ENCODE peak calls at places on chromosomes 11 and 22, in six cellular contexts. G, E, T, B, A and W are unnamed samples. For H3K9me3, the result is how much of the 10 kb centered on the place peaks cover.

GRCh38 chr11:61777234-61778090 is 14.9 kb downstream of the TMEM258 start:
- DNase-seq in B (peak), A (peak), T (peak), G (peak), E (peak), W (peak)

GRCh38 chr11:86873573-86874083 is 73.3 kb downstream of the PRSS23 start:
- DNase-seq in E (no peak), G (no peak), B (no peak), A (no peak), T (no peak), W (no peak)

GRCh38 chr11:65429724-65430405 is 7.3 kb downstream of the NEAT1 start:
- DNase-seq in E (peak), T (peak), A (peak), B (peak), G (peak), W (no peak)

GRCh38 chr11:44775366-44776356 is 48.9 kb downstream of the TSPAN18 start:
- DNase-seq in G (peak), T (peak), E (peak), A (peak), B (peak), W (peak)

GRCh38 chr11:69272961-69273461 is 20.9 kb upstream of the MYEOV start:
- DNase-seq in A (no peak), T (no peak), E (peak), B (no peak), G (no peak), W (no peak)

GRCh38 chr11:128069665-128070064 is 517.7 kb downstream of the ETS1 start:
- DNase-seq in E (no peak), G (no peak), B (no peak), A (no peak), T (no peak), W (no peak)

GRCh38 chr22:37254206-37254866 is 10.3 kb upstream of the RAC2 start:
- DNase-seq in T (no peak), E (peak), A (no peak), G (no peak), B (no peak), W (no peak)

GRCh38 chr11:2102883-2103213 is 36.3 kb downstream of the IGF2 start:
- DNase-seq in B (no peak), A (no peak), E (no peak), T (no peak), G (no peak), W (no peak)

GRCh38 chr22:44331881-44332714 is 19.3 kb upstream of the SHISAL1 start:
- DNase-seq in E (no peak), G (no peak), A (no peak), T (peak), B (no peak), W (no peak)

GRCh38 chr11:122851366-122852011 is 13.2 kb downstream of the CRTAM start:
- DNase-seq in E (no peak), A (no peak), G (no peak), B (no peak), T (no peak), W (no peak)

GRCh38 chr22:49869091-49869830 is 15.6 kb downstream of the ZBED4 start:
- DNase-seq in G (no peak), T (no peak), B (no peak), A (no peak), E (no peak), W (no peak)

GRCh38 chr11:130945945-130946344 is 29.7 kb upstream of the SNX19 start:
- DNase-seq in E (no peak), T (peak), B (peak), G (peak), A (no peak), W (no peak)

GRCh38 chr22:32123657-32124056 is 35.4 kb downstream of the C22orf42 start:
- DNase-seq in G (no peak), A (no peak), T (no peak), E (no peak), B (no peak), W (no peak)

GRCh38 chr11:18243783-18244362 is 4.6 kb downstream of the SAA2 start:
- DNase-seq in E (no peak), G (peak), A (peak), B (peak), T (no peak), W (no peak)

GRCh38 chr11:62889484-62890437 is 9.1 kb downstream of the SLC3A2 start:
- DNase-seq in G (peak), T (no peak), E (no peak), A (no peak), B (no peak), W (no peak)

GRCh38 chr11:31655483-31655882 is 145.9 kb downstream of the ELP4 start:
- DNase-seq in B (no peak), T (no peak), G (no peak), A (no peak), E (no peak), W (no peak)

GRCh38 chr22:29300467-29300806 is 6.0 kb upstream of the GAS2L1 start:
- DNase-seq in B (no peak), E (no peak), G (no peak), T (no peak), A (no peak), W (no peak)

GRCh38 chr11:77039491-77040400 is 5.5 kb downstream of the B3GNT6 start:
- DNase-seq in A (no peak), G (no peak), E (no peak), B (peak), T (peak), W (no peak)

GRCh38 chr11:75078233-75078632 is 18.4 kb downstream of the OR2AT4 start:
- DNase-seq in T (no peak), G (no peak), A (no peak), E (no peak), B (no peak), W (no peak)

GRCh38 chr22:35805466-35805865 is 87.8 kb downstream of the APOL5 start:
- DNase-seq in G (no peak), E (no peak), B (no peak), T (no peak), A (no peak), W (no peak)

GRCh38 chr11:76623171-76623883 is 47.2 kb downstream of the LRRC32 start:
- DNase-seq in A (no peak), G (peak), T (no peak), E (no peak), B (no peak), W (no peak)

GRCh38 chr11:72234514-72234830 is 9.5 kb downstream of the PHOX2A start:
- DNase-seq in B (no peak), T (no peak), A (no peak), G (no peak), E (no peak), W (no peak)

GRCh38 chr11:32080381-32080980 is 10.4 kb upstream of the RCN1 start:
- DNase-seq in T (no peak), B (no peak), A (no peak), E (no peak), G (no peak), W (no peak)

GRCh38 chr22:32206774-32207758 is 2.2 kb upstream of the RFPL2 start:
- DNase-seq in B (no peak), G (no peak), E (peak), A (no peak), T (no peak), W (no peak)

GRCh38 chr11:129866328-129866727 is 29.1 kb downstream of the NFRKB start:
- DNase-seq in B (no peak), G (no peak), A (no peak), T (no peak), E (no peak), W (no peak)

GRCh38 chr11:118572914-118573550 is 823 bp downstream of the ARCN1 start:
- DNase-seq in B (no peak), E (no peak), G (no peak), T (no peak), A (peak), W (no peak)

GRCh38 chr11:125343732-125344131 is 152.3 kb downstream of the FEZ1 start:
- DNase-seq in B (no peak), E (no peak), A (no peak), G (no peak), T (no peak), W (no peak)

GRCh38 chr22:23772315-23773246 is at the start of gene MMP11:
- DNase-seq in A (peak), G (peak), E (peak), T (peak), B (peak), W (peak)

GRCh38 chr11:130616578-130616977 is 168.1 kb downstream of the ADAMTS15 start:
- DNase-seq in G (no peak), A (no peak), B (no peak), E (no peak), T (no peak), W (no peak)

GRCh38 chr11:45982656-45983470 is 60.4 kb downstream of the LARGE2 start:
- DNase-seq in E (no peak), G (peak), A (no peak), T (no peak), B (no peak), W (no peak)

GRCh38 chr11:86067230-86068137 is 1.4 kb downstream of the PICALM start:
- DNase-seq in T (no peak), A (no peak), G (no peak), E (no peak), B (no peak), W (no peak)

GRCh38 chr11:14552089-14552488 is 31.9 kb upstream of the PSMA1 start:
- DNase-seq in G (no peak), A (no peak), B (no peak), E (no peak), T (no peak), W (no peak)
- H3K9me3 ChIP-seq in G (under half), A (under half), B (under half), E (under half), T (under half), W (under half)

GRCh38 chr11:83684071-83684470 is 397.9 kb upstream of the CCDC90B start:
- DNase-seq in E (no peak), G (no peak), T (no peak), A (no peak), B (no peak), W (no peak)
- H3K9me3 ChIP-seq in E (under half), G (under half), T (under half), A (under half), B (under half), W (under half)

GRCh38 chr22:18108187-18108586 is 2.4 kb upstream of the TUBA8 start:
- DNase-seq in T (no peak), E (no peak), B (no peak), A (no peak), G (no peak), W (no peak)
- H3K9me3 ChIP-seq in T (under half), E (under half), B (under half), A (under half), G (under half), W (under half)

GRCh38 chr11:78386551-78386950 is 31.1 kb downstream of the GAB2 start:
- DNase-seq in E (no peak), B (no peak), A (no peak), T (no peak), G (no peak), W (no peak)
- H3K9me3 ChIP-seq in E (under half), B (under half), A (under half), T (under half), G (under half), W (under half)